ENCODE peak calls at places on chromosomes 11 and 22, in eight cellular contexts. B is LoVo; J is HuH-7; V is H7; U is HT-29; Z is stimulated activated CD4-positive, alpha-beta T cell treated with anti-CD3 and anti-CD28 coated beads, Interleukin-2, amount 100 ng/mL, for 24 hours; I is AG20443; O is AG08396. T is an unnamed sample.

GRCh38 chr22:20803696-20804324 is 29.9 kb downstream of the SERPIND1 start:
- DNase-seq in B (no peak), J (peak), V (peak), U (peak), Z (peak), I (peak), O (peak), T (peak)

GRCh38 chr22:49865156-49865555 is 11.5 kb downstream of the ZBED4 start:
- DNase-seq in B (no peak), J (no peak), V (no peak), U (no peak), Z (no peak), I (no peak), O (no peak), T (no peak)

GRCh38 chr22:22463855-22464540 is 44.5 kb downstream of the ZNF280B start:
- DNase-seq in B (peak), J (peak), V (peak), U (peak), Z (peak), I (peak), O (peak), T (peak)

GRCh38 chr11:92977401-92977800 is 8.0 kb downstream of the MTNR1B start:
- DNase-seq in B (no peak), J (no peak), V (no peak), U (no peak), Z (no peak), I (no peak), O (no peak), T (no peak)

GRCh38 chr11:76380161-76380976 is 563 bp downstream of the THAP12 start:
- DNase-seq in B (peak), J (peak), V (peak), U (peak), Z (peak), I (peak), O (peak), T (no peak)

GRCh38 chr22:40001800-40002577 is 7.2 kb downstream of the FAM83F start:
- DNase-seq in B (no peak), J (peak), V (peak), U (no peak), Z (no peak), I (no peak), O (no peak), T (no peak)

GRCh38 chr11:44319552-44320288 is 9.8 kb upstream of the ALX4 start:
- DNase-seq in B (no peak), J (no peak), V (peak), U (no peak), Z (no peak), I (no peak), O (no peak), T (no peak)

GRCh38 chr22:42347281-42347824 is 76.9 kb upstream of the TCF20 start:
- DNase-seq in B (no peak), J (no peak), V (peak), U (no peak), Z (no peak), I (no peak), O (no peak), T (no peak)

GRCh38 chr22:37676691-37677627 is 1.5 kb downstream of the LGALS1 start:
- DNase-seq in B (peak), J (peak), V (peak), U (peak), Z (peak), I (peak), O (peak), T (peak)

GRCh38 chr22:44497218-44497903 is 672 bp downstream of the RTL6 start:
- DNase-seq in B (no peak), J (no peak), V (peak), U (no peak), Z (no peak), I (peak), O (peak), T (no peak)

GRCh38 chr11:77181226-77181625 is 53.2 kb downstream of the MYO7A start:
- DNase-seq in B (no peak), J (no peak), V (no peak), U (no peak), Z (no peak), I (no peak), O (no peak), T (no peak)

GRCh38 chr22:23203452-23204124 is 23.3 kb downstream of the BCR start:
- DNase-seq in B (no peak), J (no peak), V (peak), U (no peak), Z (no peak), I (no peak), O (no peak), T (no peak)

GRCh38 chr11:79087238-79087956 is 353.4 kb downstream of the TENM4 start:
- DNase-seq in B (peak), J (no peak), V (peak), U (no peak), Z (no peak), I (peak), O (no peak), T (peak)

GRCh38 chr22:17077255-17077654 is 7.5 kb upstream of the IL17RA start:
- DNase-seq in B (no peak), J (no peak), V (no peak), U (no peak), Z (no peak), I (peak), O (peak), T (no peak)

T was measured in HepG2.